ENCODE peak calls at places on chromosomes 2 and 18, in six cellular contexts. One of them, this sample, is unnamed.

GRCh38 chr2:122136071-122136470 is 380.6 kb downstream of the TSN start:
- DNase-seq in WTC11: peak
- DNase-seq in GM23338: peak
- DNase-seq in brain microvascular endothelial cell: no peak
- DNase-seq in NB4: peak
- DNase-seq in hepatocyte: no peak
- DNase-seq in this sample: no peak

GRCh38 chr2:222423632-222424280 is 587 bp upstream of the SGPP2 start:
- DNase-seq in NB4: no peak
- DNase-seq in GM23338: peak
- DNase-seq in brain microvascular endothelial cell: no peak
- DNase-seq in WTC11: no peak
- DNase-seq in hepatocyte: peak
- DNase-seq in this sample: no peak

GRCh38 chr18:62720766-62721613 is 5.6 kb downstream of the PHLPP1 start:
- DNase-seq in WTC11: no peak
- DNase-seq in NB4: no peak
- DNase-seq in hepatocyte: no peak
- DNase-seq in GM23338: no peak
- DNase-seq in brain microvascular endothelial cell: no peak
- DNase-seq in this sample: no peak

GRCh38 chr18:30754846-30755245 is 287.7 kb downstream of the DSC3 start:
- DNase-seq in brain microvascular endothelial cell: no peak
- DNase-seq in WTC11: no peak
- DNase-seq in NB4: no peak
- DNase-seq in GM23338: no peak
- DNase-seq in hepatocyte: no peak
- DNase-seq in this sample: no peak

GRCh38 chr18:9771261-9771976 is 63.3 kb downstream of the RAB31 start:
- DNase-seq in GM23338: peak
- DNase-seq in brain microvascular endothelial cell: peak
- DNase-seq in WTC11: peak
- DNase-seq in NB4: peak
- DNase-seq in hepatocyte: peak
- DNase-seq in this sample: peak

GRCh38 chr18:9711361-9712129 is 3.4 kb downstream of the RAB31 start:
- DNase-seq in GM23338: no peak
- DNase-seq in brain microvascular endothelial cell: no peak
- DNase-seq in hepatocyte: no peak
- DNase-seq in WTC11: no peak
- DNase-seq in NB4: peak
- DNase-seq in this sample: no peak

GRCh38 chr2:43493954-43494353 is 101.9 kb downstream of the THADA start:
- DNase-seq in WTC11: no peak
- DNase-seq in NB4: no peak
- DNase-seq in brain microvascular endothelial cell: no peak
- DNase-seq in GM23338: no peak
- DNase-seq in hepatocyte: no peak
- DNase-seq in this sample: no peak

GRCh38 chr2:128782411-128783192 is 463.9 kb upstream of the HS6ST1 start:
- DNase-seq in NB4: no peak
- DNase-seq in hepatocyte: no peak
- DNase-seq in brain microvascular endothelial cell: no peak
- DNase-seq in WTC11: no peak
- DNase-seq in GM23338: no peak
- DNase-seq in this sample: no peak

GRCh38 chr2:10188729-10189305 is 66.3 kb downstream of the RRM2 start:
- DNase-seq in hepatocyte: no peak
- DNase-seq in WTC11: no peak
- DNase-seq in GM23338: no peak
- DNase-seq in brain microvascular endothelial cell: no peak
- DNase-seq in NB4: no peak
- DNase-seq in this sample: no peak

GRCh38 chr2:191611614-191612013 is 66.3 kb upstream of the NABP1 start:
- DNase-seq in hepatocyte: no peak
- DNase-seq in GM23338: no peak
- DNase-seq in NB4: peak
- DNase-seq in WTC11: no peak
- DNase-seq in brain microvascular endothelial cell: no peak
- DNase-seq in this sample: no peak

GRCh38 chr2:84924173-84925106 is 19.0 kb downstream of the TMSB10 start:
- DNase-seq in hepatocyte: no peak
- DNase-seq in WTC11: peak
- DNase-seq in NB4: peak
- DNase-seq in brain microvascular endothelial cell: peak
- DNase-seq in GM23338: peak
- DNase-seq in this sample: no peak

GRCh38 chr2:173831312-173832229 is 133.6 kb downstream of the SP3 start:
- DNase-seq in NB4: peak
- DNase-seq in WTC11: no peak
- DNase-seq in GM23338: no peak
- DNase-seq in brain microvascular endothelial cell: peak
- DNase-seq in hepatocyte: peak
- DNase-seq in this sample: no peak

GRCh38 chr2:70190086-70190412 is 770 bp downstream of the C2orf42 start:
- DNase-seq in NB4: peak
- DNase-seq in GM23338: peak
- DNase-seq in brain microvascular endothelial cell: peak
- DNase-seq in hepatocyte: peak
- DNase-seq in WTC11: no peak
- DNase-seq in this sample: no peak

GRCh38 chr18:36693931-36694661 is 134.7 kb downstream of the TPGS2 start:
- DNase-seq in brain microvascular endothelial cell: no peak
- DNase-seq in NB4: no peak
- DNase-seq in GM23338: no peak
- DNase-seq in WTC11: no peak
- DNase-seq in hepatocyte: peak
- DNase-seq in this sample: no peak

GRCh38 chr2:201908901-201909300 is 102.6 kb downstream of the CDK15 start:
- DNase-seq in hepatocyte: no peak
- DNase-seq in brain microvascular endothelial cell: no peak
- DNase-seq in WTC11: no peak
- DNase-seq in GM23338: no peak
- DNase-seq in NB4: no peak
- DNase-seq in this sample: no peak

GRCh38 chr2:167147254-167147941 is 259.1 kb downstream of the XIRP2 start:
- DNase-seq in GM23338: no peak
- DNase-seq in hepatocyte: peak
- DNase-seq in NB4: no peak
- DNase-seq in WTC11: no peak
- DNase-seq in brain microvascular endothelial cell: no peak
- DNase-seq in this sample: no peak

GRCh38 chr2:1546901-1547300 is 133.6 kb downstream of the TPO start:
- DNase-seq in brain microvascular endothelial cell: no peak
- DNase-seq in NB4: peak
- DNase-seq in WTC11: no peak
- DNase-seq in GM23338: no peak
- DNase-seq in hepatocyte: no peak
- DNase-seq in this sample: no peak

GRCh38 chr2:63888053-63888452 is 46.4 kb downstream of the UGP2 start:
- DNase-seq in GM23338: no peak
- DNase-seq in NB4: no peak
- DNase-seq in brain microvascular endothelial cell: no peak
- DNase-seq in hepatocyte: no peak
- DNase-seq in WTC11: no peak
- DNase-seq in this sample: no peak

GRCh38 chr2:63819765-63820717 is 21.7 kb upstream of the UGP2 start:
- DNase-seq in hepatocyte: peak
- DNase-seq in GM23338: peak
- DNase-seq in NB4: peak
- DNase-seq in WTC11: no peak
- DNase-seq in brain microvascular endothelial cell: no peak
- DNase-seq in this sample: no peak

GRCh38 chr2:241271641-241272297 is 43.7 kb downstream of the HDLBP start:
- DNase-seq in WTC11: peak
- DNase-seq in brain microvascular endothelial cell: peak
- DNase-seq in NB4: peak
- DNase-seq in hepatocyte: peak
- DNase-seq in GM23338: peak
- DNase-seq in this sample: no peak

GRCh38 chr2:223264541-223265171 is 212.7 kb downstream of the KCNE4 start:
- DNase-seq in NB4: no peak
- DNase-seq in brain microvascular endothelial cell: no peak
- DNase-seq in hepatocyte: no peak
- DNase-seq in WTC11: no peak
- DNase-seq in GM23338: peak
- DNase-seq in this sample: no peak

GRCh38 chr2:106839849-106840595 is 45.9 kb downstream of the ST6GAL2 start:
- DNase-seq in hepatocyte: peak
- DNase-seq in brain microvascular endothelial cell: peak
- DNase-seq in GM23338: peak
- DNase-seq in WTC11: peak
- DNase-seq in NB4: peak
- DNase-seq in this sample: no peak
- TF ChIP-seq CTCF in hepatocyte: peak
- TF ChIP-seq CTCF in brain microvascular endothelial cell: peak
- TF ChIP-seq CTCF in GM23338: peak
- TF ChIP-seq CTCF in WTC11: no peak
- TF ChIP-seq CTCF in NB4: peak
- TF ChIP-seq CTCF in this sample: no peak

GRCh38 chr2:11743846-11744553 is 2.4 kb upstream of the LPIN1 start:
- DNase-seq in brain microvascular endothelial cell: peak
- DNase-seq in hepatocyte: peak
- DNase-seq in GM23338: peak
- DNase-seq in NB4: peak
- DNase-seq in WTC11: peak
- DNase-seq in this sample: peak

GRCh38 chr2:11742317-11742701 is 4.1 kb upstream of the LPIN1 start:
- DNase-seq in GM23338: no peak
- DNase-seq in hepatocyte: no peak
- DNase-seq in WTC11: no peak
- DNase-seq in NB4: no peak
- DNase-seq in brain microvascular endothelial cell: no peak
- DNase-seq in this sample: no peak

GRCh38 chr2:11743531-11743815 is 3.0 kb upstream of the LPIN1 start:
- DNase-seq in GM23338: no peak
- DNase-seq in NB4: no peak
- DNase-seq in WTC11: no peak
- DNase-seq in hepatocyte: no peak
- DNase-seq in brain microvascular endothelial cell: no peak
- DNase-seq in this sample: no peak

GRCh38 chr2:11742702-11743530 is 3.5 kb upstream of the LPIN1 start:
- DNase-seq in NB4: no peak
- DNase-seq in WTC11: no peak
- DNase-seq in GM23338: no peak
- DNase-seq in hepatocyte: no peak
- DNase-seq in brain microvascular endothelial cell: no peak
- DNase-seq in this sample: no peak

DNA sequence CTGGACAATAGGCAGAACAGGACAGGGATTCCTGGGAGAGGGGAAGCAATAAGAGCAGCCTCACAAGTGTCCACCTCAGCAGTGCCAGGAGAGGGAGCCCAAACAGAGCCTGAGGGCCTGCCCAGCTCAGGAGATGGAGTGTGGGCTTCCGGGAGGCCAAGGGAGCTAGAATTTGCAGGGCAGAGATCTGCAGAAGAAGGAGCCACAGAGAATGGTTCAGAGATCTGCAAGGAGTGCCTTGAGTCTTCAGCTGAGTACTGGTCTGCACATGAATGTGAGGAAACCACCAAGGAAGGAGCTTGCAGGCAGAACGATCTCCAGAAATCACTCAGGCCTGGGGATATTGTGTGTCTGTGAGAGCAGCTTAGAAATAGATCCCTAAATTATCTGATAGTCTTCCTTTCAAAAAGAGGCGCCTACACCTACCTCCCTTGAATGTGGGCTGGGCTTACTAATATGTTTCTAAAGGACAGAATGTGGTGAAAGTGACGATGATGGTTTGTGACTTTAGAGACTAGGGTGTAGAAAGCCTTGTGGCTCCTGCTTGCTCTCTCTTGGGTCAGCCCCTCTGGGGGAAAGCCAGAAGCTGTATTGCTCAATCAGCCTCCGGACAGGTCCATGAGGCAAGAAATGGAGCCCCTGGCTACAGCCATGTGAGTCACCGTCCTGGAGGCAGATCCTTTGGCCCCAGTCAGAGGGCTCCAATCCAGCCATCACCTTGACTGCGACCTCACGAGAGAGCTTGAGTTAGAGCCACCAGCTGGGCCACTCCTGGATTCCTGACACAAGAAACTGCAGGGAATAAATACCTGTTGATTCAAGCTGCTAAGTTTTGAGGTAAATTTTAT is 7.6 kb upstream of the LPIN1 start:
- DNase-seq in NB4: peak
- DNase-seq in hepatocyte: peak
- DNase-seq in brain microvascular endothelial cell: peak
- DNase-seq in WTC11: peak
- DNase-seq in GM23338: peak
- DNase-seq in this sample: no peak
- TF ChIP-seq CTCF in NB4: peak
- TF ChIP-seq CTCF in hepatocyte: peak
- TF ChIP-seq CTCF in brain microvascular endothelial cell: peak
- TF ChIP-seq CTCF in WTC11: no peak
- TF ChIP-seq CTCF in GM23338: peak
- TF ChIP-seq CTCF in this sample: no peak

DNA sequence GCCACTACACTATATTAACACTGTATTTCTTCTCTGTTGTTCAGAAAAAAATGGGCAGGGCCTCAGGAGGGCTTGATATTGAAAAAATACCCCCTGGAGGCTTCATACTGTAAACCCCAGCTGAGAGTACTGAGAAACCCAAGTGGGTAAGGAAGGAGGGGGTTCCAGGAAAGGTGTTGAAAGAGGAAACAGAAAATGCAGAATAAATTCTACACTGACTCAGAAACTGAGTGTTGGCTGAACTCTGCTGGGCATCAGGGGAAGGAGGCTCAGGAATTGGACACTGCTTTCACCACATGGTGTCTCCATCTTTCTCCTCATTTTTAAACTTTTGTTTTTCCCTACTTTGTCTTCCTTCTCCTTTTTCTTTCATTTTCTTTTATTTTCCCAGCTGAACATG is 253.7 kb downstream of the DYM start:
- DNase-seq in NB4: peak
- DNase-seq in WTC11: no peak
- DNase-seq in hepatocyte: no peak
- DNase-seq in brain microvascular endothelial cell: no peak
- DNase-seq in GM23338: no peak
- DNase-seq in this sample: no peak
- TF ChIP-seq CTCF in NB4: no peak
- TF ChIP-seq CTCF in WTC11: no peak
- TF ChIP-seq CTCF in hepatocyte: peak
- TF ChIP-seq CTCF in brain microvascular endothelial cell: peak
- TF ChIP-seq CTCF in GM23338: no peak
- TF ChIP-seq CTCF in this sample: no peak

GRCh38 chr2:233676046-233676445 is 4.3 kb downstream of the UGT1A9 start:
- DNase-seq in brain microvascular endothelial cell: peak
- DNase-seq in WTC11: no peak
- DNase-seq in NB4: no peak
- DNase-seq in hepatocyte: no peak
- DNase-seq in GM23338: no peak
- DNase-seq in this sample: no peak

GRCh38 chr2:233671290-233672161 is at the start of gene UGT1A9:
- DNase-seq in WTC11: no peak
- DNase-seq in brain microvascular endothelial cell: no peak
- DNase-seq in NB4: no peak
- DNase-seq in GM23338: no peak
- DNase-seq in hepatocyte: no peak
- DNase-seq in this sample: no peak

GRCh38 chr2:233674314-233674713 is 2.6 kb downstream of the UGT1A9 start:
- DNase-seq in NB4: no peak
- DNase-seq in hepatocyte: no peak
- DNase-seq in brain microvascular endothelial cell: no peak
- DNase-seq in GM23338: no peak
- DNase-seq in WTC11: no peak
- DNase-seq in this sample: no peak

GRCh38 chr2:233673896-233674295 is 2.2 kb downstream of the UGT1A9 start:
- DNase-seq in GM23338: no peak
- DNase-seq in NB4: no peak
- DNase-seq in hepatocyte: no peak
- DNase-seq in WTC11: no peak
- DNase-seq in brain microvascular endothelial cell: no peak
- DNase-seq in this sample: no peak

GRCh38 chr2:233674995-233675394 is 3.3 kb downstream of the UGT1A9 start:
- DNase-seq in NB4: no peak
- DNase-seq in hepatocyte: no peak
- DNase-seq in WTC11: no peak
- DNase-seq in GM23338: peak
- DNase-seq in brain microvascular endothelial cell: no peak
- DNase-seq in this sample: no peak
- TF ChIP-seq CTCF in NB4: no peak
- TF ChIP-seq CTCF in hepatocyte: no peak
- TF ChIP-seq CTCF in WTC11: no peak
- TF ChIP-seq CTCF in GM23338: no peak
- TF ChIP-seq CTCF in brain microvascular endothelial cell: peak
- TF ChIP-seq CTCF in this sample: no peak

This sample was measured in mesothelial cell of epicardium.